ENCODE peak calls at places on chromosomes 6 and 20, in seven cellular contexts. W, G, U, P, C, J and I are unnamed samples.

GRCh38 chr6:134245041-134245440 is 72.9 kb downstream of the SGK1 start:
- DNase-seq in W (no peak), G (peak; percentile 20), U (no peak), P (peak; percentile 39), C (no peak), J (no peak), I (no peak)

GRCh38 chr6:854405-855073 is 161.6 kb upstream of the EXOC2 start:
- DNase-seq in W (no peak), G (no peak), U (no peak), P (no peak), C (no peak), J (no peak), I (no peak)

GRCh38 chr6:14425805-14426204 is 308.2 kb downstream of the CD83 start:
- DNase-seq in W (no peak), G (no peak), U (no peak), P (no peak), C (no peak), J (no peak), I (no peak)

GRCh38 chr6:139550361-139550760 is 175.9 kb upstream of the CITED2 start:
- DNase-seq in W (no peak), G (no peak), U (no peak), P (no peak), C (no peak), J (no peak), I (no peak)

GRCh38 chr6:7907159-7907558 is 3.4 kb downstream of the TXNDC5 start:
- DNase-seq in W (no peak), G (no peak), U (no peak), P (no peak), C (no peak), J (no peak), I (no peak)

GRCh38 chr20:43379239-43379917 is 78.3 kb upstream of the SRSF6 start:
- DNase-seq in W (no peak), G (no peak), U (no peak), P (no peak), C (no peak), J (no peak), I (no peak)

GRCh38 chr6:122081921-122082320 is 317.5 kb upstream of the HSF2 start:
- DNase-seq in W (no peak), G (peak; percentile 8), U (no peak), P (no peak), C (no peak), J (no peak), I (no peak)

GRCh38 chr20:8414611-8415274 is 282.7 kb downstream of the PLCB1 start:
- DNase-seq in W (no peak), G (peak; percentile 65), U (no peak), P (no peak), C (no peak), J (no peak), I (no peak)

GRCh38 chr6:39724787-39725631 is at the start of gene KIF6:
- DNase-seq in W (peak; percentile 97), G (peak; percentile 89), U (peak; percentile 94), P (peak; percentile 93), C (peak; percentile 90), J (peak; percentile 47), I (peak; percentile 97)

GRCh38 chr20:51450221-51450712 is 92.3 kb downstream of the NFATC2 start:
- DNase-seq in W (no peak), G (no peak), U (no peak), P (no peak), C (no peak), J (no peak), I (no peak)

GRCh38 chr6:54252496-54252895 is 55.7 kb upstream of the TINAG start:
- DNase-seq in W (no peak), G (no peak), U (no peak), P (no peak), C (no peak), J (no peak), I (no peak)

GRCh38 chr6:151647871-151648639 is 154.2 kb downstream of the CCDC170 start:
- DNase-seq in W (peak; percentile 95), G (no peak), U (no peak), P (no peak), C (no peak), J (no peak), I (no peak)

GRCh38 chr20:61816606-61817005 is 249.1 kb downstream of the TAF4 start:
- DNase-seq in W (no peak), G (no peak), U (no peak), P (no peak), C (no peak), J (no peak), I (no peak)

GRCh38 chr6:147167009-147167408 is 37.2 kb upstream of the STXBP5 start:
- DNase-seq in W (no peak), G (no peak), U (no peak), P (no peak), C (no peak), J (no peak), I (no peak)

GRCh38 chr20:32443386-32443974 is 85.3 kb downstream of the ASXL1 start:
- DNase-seq in W (no peak), G (no peak), U (no peak), P (no peak), C (no peak), J (no peak), I (no peak)

GRCh38 chr6:149362289-149362688 is 37.8 kb upstream of the SUMO4 start:
- DNase-seq in W (no peak), G (no peak), U (no peak), P (no peak), C (no peak), J (no peak), I (no peak)

GRCh38 chr6:109644131-109644530 is 46.9 kb downstream of the AK9 start:
- DNase-seq in W (no peak), G (no peak), U (no peak), P (no peak), C (no peak), J (no peak), I (no peak)

GRCh38 chr20:13671500-13672288 is 33.0 kb upstream of the TASP1 start:
- DNase-seq in W (no peak), G (no peak), U (no peak), P (no peak), C (peak; percentile 45), J (no peak), I (no peak)

GRCh38 chr20:33993800-33994623 is at the start of gene RALY:
- DNase-seq in W (peak; percentile 87), G (peak; percentile 83), U (peak; percentile 92), P (peak; percentile 83), C (peak; percentile 86), J (peak; percentile 50), I (peak; percentile 92)

GRCh38 chr6:166581091-166581511 is 5.4 kb downstream of the RAMACL start:
- DNase-seq in W (no peak), G (no peak), U (no peak), P (no peak), C (no peak), J (no peak), I (no peak)

GRCh38 chr20:13289031-13289430 is 68.0 kb downstream of the ISM1 start:
- DNase-seq in W (no peak), G (no peak), U (no peak), P (no peak), C (no peak), J (no peak), I (no peak)

GRCh38 chr20:53642196-53643030 is 48.8 kb upstream of the ZNF217 start:
- DNase-seq in W (peak; percentile 56), G (peak; percentile 88), U (no peak), P (peak; percentile 16), C (peak; percentile 38), J (peak; percentile 6), I (peak; percentile 61)

DNA sequence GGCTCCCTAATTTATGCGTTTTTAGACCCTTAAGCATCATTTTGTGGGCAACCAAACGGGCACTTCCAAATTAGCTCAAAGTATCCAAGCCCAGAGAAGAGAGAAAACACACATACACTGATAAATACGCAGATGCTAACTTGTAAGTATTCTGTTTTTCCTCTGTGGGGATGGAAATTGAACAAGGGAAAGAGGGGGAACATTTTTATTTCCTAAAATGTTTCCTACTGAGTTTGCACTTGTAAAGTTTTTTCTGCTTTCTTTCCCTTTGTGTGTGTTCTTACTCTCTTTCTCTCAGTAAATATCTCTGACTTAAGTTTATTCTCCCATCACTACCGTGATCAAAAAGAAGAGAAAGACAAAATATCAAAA is 769 bp upstream of the NKX2-4 start:
- DNase-seq in W (no peak), G (no peak), U (no peak), P (no peak), C (no peak), J (no peak), I (no peak)
- H3K27me3 ChIP-seq in W (peaks cover 37% of the 10 kb centered on the region), G (peaks cover 43% of the 10 kb centered on the region), U (peaks cover 100% of the 10 kb centered on the region), P (peaks cover 54% of the 10 kb centered on the region), C (peaks cover 100% of the 10 kb centered on the region), J (peaks cover 53% of the 10 kb centered on the region), I (no peaks in the 10 kb centered on the region)

GRCh38 chr20:38700146-38700545 is 24.1 kb upstream of the SLC32A1 start:
- DNase-seq in W (no peak), G (no peak), U (no peak), P (no peak), C (no peak), J (no peak), I (no peak)

GRCh38 chr20:38700926-38701325 is 23.4 kb upstream of the SLC32A1 start:
- DNase-seq in W (no peak), G (no peak), U (no peak), P (no peak), C (no peak), J (no peak), I (no peak)

GRCh38 chr20:38703526-38703925 is 20.8 kb upstream of the SLC32A1 start:
- DNase-seq in W (no peak), G (no peak), U (no peak), P (no peak), C (no peak), J (no peak), I (no peak)

GRCh38 chr20:38697306-38697705 is 27.0 kb upstream of the SLC32A1 start:
- DNase-seq in W (no peak), G (no peak), U (no peak), P (no peak), C (no peak), J (no peak), I (no peak)

GRCh38 chr20:38698541-38698940 is 25.7 kb upstream of the SLC32A1 start:
- DNase-seq in W (no peak), G (no peak), U (no peak), P (no peak), C (no peak), J (no peak), I (no peak)
- H3K27me3 ChIP-seq in W (no peaks in the 10 kb centered on the region), G (peaks cover 60% of the 10 kb centered on the region), U (peaks cover 53% of the 10 kb centered on the region), P (no peaks in the 10 kb centered on the region), C (peaks cover 53% of the 10 kb centered on the region), J (no peaks in the 10 kb centered on the region), I (no peaks in the 10 kb centered on the region)

GRCh38 chr6:5086294-5086890 is 1.3 kb downstream of the PPP1R3G start:
- DNase-seq in W (peak; percentile 50), G (no peak), U (no peak), P (peak; percentile 5), C (no peak), J (no peak), I (no peak)
- H3K27me3 ChIP-seq in W (peaks cover 31% of the 10 kb centered on the region), G (peaks cover 15% of the 10 kb centered on the region), U (peaks cover 33% of the 10 kb centered on the region), P (no peaks in the 10 kb centered on the region), C (no peaks in the 10 kb centered on the region), J (peaks cover 5% of the 10 kb centered on the region), I (no peaks in the 10 kb centered on the region)

GRCh38 chr20:63373996-63374395 is 12.8 kb upstream of the CHRNA4 start:
- DNase-seq in W (no peak), G (no peak), U (no peak), P (no peak), C (no peak), J (no peak), I (no peak)
- H3K27me3 ChIP-seq in W (no peaks in the 10 kb centered on the region), G (peaks cover 52% of the 10 kb centered on the region), U (peaks cover 76% of the 10 kb centered on the region), P (no peaks in the 10 kb centered on the region), C (peaks cover 75% of the 10 kb centered on the region), J (no peaks in the 10 kb centered on the region), I (no peaks in the 10 kb centered on the region)

GRCh38 chr6:11218477-11218826 is 14.0 kb downstream of the NEDD9 start:
- DNase-seq in W (no peak), G (no peak), U (no peak), P (no peak), C (no peak), J (no peak), I (no peak)
- H3K27me3 ChIP-seq in W (no peaks in the 10 kb centered on the region), G (no peaks in the 10 kb centered on the region), U (no peaks in the 10 kb centered on the region), P (no peaks in the 10 kb centered on the region), C (no peaks in the 10 kb centered on the region), J (no peaks in the 10 kb centered on the region), I (no peaks in the 10 kb centered on the region)